ENCODE peak calls at places on chromosome 10, in five cellular contexts. One of them, this sample, is unnamed.
A peak's percentile ranks its signal among the peaks of the same experiment; 100 is the strongest.

GRCh38 chr10:128623776-128624175 is 497.6 kb upstream of the MKI67 start:
- DNase-seq in naive thymus-derived CD4-positive, alpha-beta T cell: no peak
- DNase-seq in CD4-positive, CD25-positive, alpha-beta regulatory T cell: no peak
- DNase-seq in iPS DF 6.9: no peak
- DNase-seq in K562: no peak
- DNase-seq in this sample: no peak

GRCh38 chr10:32244011-32244410 is 102.9 kb downstream of the EPC1 start:
- DNase-seq in naive thymus-derived CD4-positive, alpha-beta T cell: no peak
- DNase-seq in CD4-positive, CD25-positive, alpha-beta regulatory T cell: no peak
- DNase-seq in iPS DF 6.9: no peak
- DNase-seq in K562: no peak
- DNase-seq in this sample: no peak

GRCh38 chr10:32556996-32557395 is 111.1 kb downstream of the CCDC7 start:
- DNase-seq in naive thymus-derived CD4-positive, alpha-beta T cell: no peak
- DNase-seq in CD4-positive, CD25-positive, alpha-beta regulatory T cell: no peak
- DNase-seq in iPS DF 6.9: no peak
- DNase-seq in K562: no peak
- DNase-seq in this sample: no peak

GRCh38 chr10:71483871-71484270 is 87.2 kb downstream of the CDH23 start:
- DNase-seq in naive thymus-derived CD4-positive, alpha-beta T cell: no peak
- DNase-seq in CD4-positive, CD25-positive, alpha-beta regulatory T cell: no peak
- DNase-seq in iPS DF 6.9: no peak
- DNase-seq in K562: no peak
- DNase-seq in this sample: no peak

GRCh38 chr10:66353422-66353821 is 572.4 kb upstream of the LRRTM3 start:
- DNase-seq in naive thymus-derived CD4-positive, alpha-beta T cell: no peak
- DNase-seq in CD4-positive, CD25-positive, alpha-beta regulatory T cell: no peak
- DNase-seq in iPS DF 6.9: no peak
- DNase-seq in K562: no peak
- DNase-seq in this sample: no peak

GRCh38 chr10:126468876-126469643 is 80.8 kb upstream of the ADAM12 start:
- DNase-seq in naive thymus-derived CD4-positive, alpha-beta T cell: no peak
- DNase-seq in CD4-positive, CD25-positive, alpha-beta regulatory T cell: peak; percentile 48
- DNase-seq in iPS DF 6.9: no peak
- DNase-seq in K562: no peak
- DNase-seq in this sample: no peak

GRCh38 chr10:44689368-44689767 is 221.8 kb upstream of the TMEM72 start:
- DNase-seq in naive thymus-derived CD4-positive, alpha-beta T cell: no peak
- DNase-seq in CD4-positive, CD25-positive, alpha-beta regulatory T cell: no peak
- DNase-seq in iPS DF 6.9: peak; percentile 11
- DNase-seq in K562: no peak
- DNase-seq in this sample: no peak

GRCh38 chr10:119006451-119007210 is 22.9 kb upstream of the NANOS1 start:
- DNase-seq in naive thymus-derived CD4-positive, alpha-beta T cell: no peak
- DNase-seq in CD4-positive, CD25-positive, alpha-beta regulatory T cell: no peak
- DNase-seq in iPS DF 6.9: no peak
- DNase-seq in K562: no peak
- DNase-seq in this sample: peak; percentile 38

GRCh38 chr10:120995768-120996167 is 144.6 kb downstream of the WDR11 start:
- DNase-seq in naive thymus-derived CD4-positive, alpha-beta T cell: no peak
- DNase-seq in CD4-positive, CD25-positive, alpha-beta regulatory T cell: no peak
- DNase-seq in iPS DF 6.9: no peak
- DNase-seq in K562: no peak
- DNase-seq in this sample: no peak

GRCh38 chr10:132186488-132187413 is at the start of gene DPYSL4:
- DNase-seq in naive thymus-derived CD4-positive, alpha-beta T cell: peak; percentile 62
- DNase-seq in CD4-positive, CD25-positive, alpha-beta regulatory T cell: no peak
- DNase-seq in iPS DF 6.9: no peak
- DNase-seq in K562: peak; percentile 95
- DNase-seq in this sample: no peak

GRCh38 chr10:52571516-52572182 is 200.9 kb downstream of the MBL2 start:
- DNase-seq in naive thymus-derived CD4-positive, alpha-beta T cell: no peak
- DNase-seq in CD4-positive, CD25-positive, alpha-beta regulatory T cell: no peak
- DNase-seq in iPS DF 6.9: no peak
- DNase-seq in K562: no peak
- DNase-seq in this sample: no peak

GRCh38 chr10:7320072-7320471 is 90.8 kb downstream of the SFMBT2 start:
- DNase-seq in naive thymus-derived CD4-positive, alpha-beta T cell: no peak
- DNase-seq in CD4-positive, CD25-positive, alpha-beta regulatory T cell: no peak
- DNase-seq in iPS DF 6.9: no peak
- DNase-seq in K562: no peak
- DNase-seq in this sample: no peak

GRCh38 chr10:128125416-128125943 is 743 bp downstream of the MKI67 start:
- DNase-seq in naive thymus-derived CD4-positive, alpha-beta T cell: no peak
- DNase-seq in CD4-positive, CD25-positive, alpha-beta regulatory T cell: peak; percentile 34
- DNase-seq in iPS DF 6.9: no peak
- DNase-seq in K562: no peak
- DNase-seq in this sample: no peak

GRCh38 chr10:88186335-88186734 is 322.9 kb downstream of the PTEN start:
- DNase-seq in naive thymus-derived CD4-positive, alpha-beta T cell: no peak
- DNase-seq in CD4-positive, CD25-positive, alpha-beta regulatory T cell: no peak
- DNase-seq in iPS DF 6.9: no peak
- DNase-seq in K562: no peak
- DNase-seq in this sample: no peak

GRCh38 chr10:70785190-70785589 is at the start of gene TBATA:
- DNase-seq in naive thymus-derived CD4-positive, alpha-beta T cell: no peak
- DNase-seq in CD4-positive, CD25-positive, alpha-beta regulatory T cell: no peak
- DNase-seq in iPS DF 6.9: no peak
- DNase-seq in K562: no peak
- DNase-seq in this sample: no peak

GRCh38 chr10:104690081-104690480 is 49.0 kb downstream of the SORCS3 start:
- DNase-seq in naive thymus-derived CD4-positive, alpha-beta T cell: no peak
- DNase-seq in CD4-positive, CD25-positive, alpha-beta regulatory T cell: no peak
- DNase-seq in iPS DF 6.9: no peak
- DNase-seq in K562: no peak
- DNase-seq in this sample: no peak

GRCh38 chr10:10871312-10871711 is 146.4 kb upstream of the CELF2 start:
- DNase-seq in naive thymus-derived CD4-positive, alpha-beta T cell: no peak
- DNase-seq in CD4-positive, CD25-positive, alpha-beta regulatory T cell: no peak
- DNase-seq in iPS DF 6.9: no peak
- DNase-seq in K562: no peak
- DNase-seq in this sample: peak; percentile 31

GRCh38 chr10:90912854-90913479 is 7.9 kb downstream of the ANKRD1 start:
- DNase-seq in naive thymus-derived CD4-positive, alpha-beta T cell: no peak
- DNase-seq in CD4-positive, CD25-positive, alpha-beta regulatory T cell: no peak
- DNase-seq in iPS DF 6.9: no peak
- DNase-seq in K562: no peak
- DNase-seq in this sample: no peak
- H3K27ac ChIP-seq in naive thymus-derived CD4-positive, alpha-beta T cell: no peak overlapping the region
- H3K27ac ChIP-seq in CD4-positive, CD25-positive, alpha-beta regulatory T cell: no peak overlapping the region
- H3K27ac ChIP-seq in iPS DF 6.9: no peak overlapping the region
- H3K27ac ChIP-seq in K562: no peak overlapping the region
- H3K27ac ChIP-seq in this sample: no peak overlapping the region

GRCh38 chr10:3224241-3224640 is 51.7 kb upstream of the PITRM1 start:
- DNase-seq in naive thymus-derived CD4-positive, alpha-beta T cell: no peak
- DNase-seq in CD4-positive, CD25-positive, alpha-beta regulatory T cell: no peak
- DNase-seq in iPS DF 6.9: no peak
- DNase-seq in K562: no peak
- DNase-seq in this sample: no peak

GRCh38 chr10:3229815-3230214 is 57.2 kb upstream of the PITRM1 start:
- DNase-seq in naive thymus-derived CD4-positive, alpha-beta T cell: no peak
- DNase-seq in CD4-positive, CD25-positive, alpha-beta regulatory T cell: no peak
- DNase-seq in iPS DF 6.9: no peak
- DNase-seq in K562: no peak
- DNase-seq in this sample: no peak

GRCh38 chr10:3228610-3228945 is 56.0 kb upstream of the PITRM1 start:
- DNase-seq in naive thymus-derived CD4-positive, alpha-beta T cell: no peak
- DNase-seq in CD4-positive, CD25-positive, alpha-beta regulatory T cell: no peak
- DNase-seq in iPS DF 6.9: no peak
- DNase-seq in K562: no peak
- DNase-seq in this sample: no peak

GRCh38 chr10:3225589-3225988 is 53.0 kb upstream of the PITRM1 start:
- DNase-seq in naive thymus-derived CD4-positive, alpha-beta T cell: no peak
- DNase-seq in CD4-positive, CD25-positive, alpha-beta regulatory T cell: no peak
- DNase-seq in iPS DF 6.9: no peak
- DNase-seq in K562: no peak
- DNase-seq in this sample: no peak

GRCh38 chr10:3226960-3227724 is 54.6 kb upstream of the PITRM1 start:
- DNase-seq in naive thymus-derived CD4-positive, alpha-beta T cell: no peak
- DNase-seq in CD4-positive, CD25-positive, alpha-beta regulatory T cell: no peak
- DNase-seq in iPS DF 6.9: no peak
- DNase-seq in K562: no peak
- DNase-seq in this sample: no peak
- H3K4me1 ChIP-seq in naive thymus-derived CD4-positive, alpha-beta T cell: peaks cover 25% of the 10 kb centered on the region
- H3K4me1 ChIP-seq in CD4-positive, CD25-positive, alpha-beta regulatory T cell: peaks cover 9% of the 10 kb centered on the region
- H3K4me1 ChIP-seq in iPS DF 6.9: no peaks in the 10 kb centered on the region
- H3K4me1 ChIP-seq in K562: no peaks in the 10 kb centered on the region
- H3K4me1 ChIP-seq in this sample: peaks cover 11% of the 10 kb centered on the region

GRCh38 chr10:110528224-110528997 is 30.7 kb downstream of the DUSP5 start:
- DNase-seq in naive thymus-derived CD4-positive, alpha-beta T cell: no peak
- DNase-seq in CD4-positive, CD25-positive, alpha-beta regulatory T cell: no peak
- DNase-seq in iPS DF 6.9: no peak
- DNase-seq in K562: no peak
- DNase-seq in this sample: no peak

GRCh38 chr10:110527731-110528171 is 30.0 kb downstream of the DUSP5 start:
- DNase-seq in naive thymus-derived CD4-positive, alpha-beta T cell: no peak
- DNase-seq in CD4-positive, CD25-positive, alpha-beta regulatory T cell: no peak
- DNase-seq in iPS DF 6.9: no peak
- DNase-seq in K562: no peak
- DNase-seq in this sample: no peak

GRCh38 chr10:110531687-110532086 is 34.0 kb downstream of the DUSP5 start:
- DNase-seq in naive thymus-derived CD4-positive, alpha-beta T cell: no peak
- DNase-seq in CD4-positive, CD25-positive, alpha-beta regulatory T cell: no peak
- DNase-seq in iPS DF 6.9: no peak
- DNase-seq in K562: no peak
- DNase-seq in this sample: no peak

GRCh38 chr10:110529596-110530011 is 31.9 kb downstream of the DUSP5 start:
- DNase-seq in naive thymus-derived CD4-positive, alpha-beta T cell: no peak
- DNase-seq in CD4-positive, CD25-positive, alpha-beta regulatory T cell: no peak
- DNase-seq in iPS DF 6.9: no peak
- DNase-seq in K562: no peak
- DNase-seq in this sample: no peak

GRCh38 chr10:110530131-110530831 is 32.6 kb downstream of the DUSP5 start:
- DNase-seq in naive thymus-derived CD4-positive, alpha-beta T cell: no peak
- DNase-seq in CD4-positive, CD25-positive, alpha-beta regulatory T cell: no peak
- DNase-seq in iPS DF 6.9: no peak
- DNase-seq in K562: no peak
- DNase-seq in this sample: peak; percentile 72
- H3K27ac ChIP-seq in naive thymus-derived CD4-positive, alpha-beta T cell: no peak overlapping the region
- H3K27ac ChIP-seq in CD4-positive, CD25-positive, alpha-beta regulatory T cell: no peak overlapping the region
- H3K27ac ChIP-seq in iPS DF 6.9: no peak overlapping the region
- H3K27ac ChIP-seq in K562: no peak overlapping the region
- H3K27ac ChIP-seq in this sample: peak overlapping the region; percentile 29

DNA sequence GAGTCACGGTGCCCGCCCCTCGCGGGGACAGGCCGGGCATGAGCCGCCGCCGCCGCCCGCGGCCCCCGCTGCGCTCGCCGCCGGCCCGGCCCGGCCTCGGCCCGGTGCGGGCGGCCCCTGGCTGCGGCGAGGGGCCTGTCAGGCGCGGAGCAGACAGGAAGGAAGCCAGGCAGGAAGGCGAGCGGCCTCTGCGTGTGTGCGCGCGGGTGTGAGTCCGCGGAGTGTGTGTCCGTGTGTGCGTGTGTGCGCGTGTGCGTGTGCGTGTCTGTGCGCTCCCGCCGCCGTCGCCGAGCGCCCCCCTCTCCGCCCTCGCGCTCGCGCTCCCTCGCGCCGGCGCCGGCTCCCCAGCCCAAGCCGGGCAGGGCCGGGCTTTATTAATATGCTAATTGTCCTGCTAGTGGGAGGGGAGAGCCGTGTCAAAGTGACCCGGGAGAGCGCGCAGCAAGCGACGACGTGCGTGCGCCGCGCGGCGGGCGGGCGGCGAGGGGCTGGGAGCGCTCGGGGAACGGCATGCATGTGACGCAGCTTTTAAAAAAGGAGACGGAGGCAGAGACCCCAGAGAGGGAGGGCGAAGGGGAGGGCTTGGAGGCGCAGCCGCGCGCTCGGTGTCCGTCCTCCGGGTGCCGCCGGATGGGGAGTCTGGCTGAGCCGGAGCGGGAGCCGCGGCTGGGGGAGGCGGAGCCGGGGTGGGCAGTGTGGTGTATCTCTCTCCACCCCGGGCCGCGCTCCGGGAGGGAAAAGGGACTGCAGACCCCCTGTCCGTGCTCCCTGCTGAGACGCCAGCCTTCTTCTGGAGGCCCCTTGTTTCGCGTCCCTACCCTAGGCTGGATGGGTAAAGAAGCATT is at the start of gene LDB1:
- DNase-seq in naive thymus-derived CD4-positive, alpha-beta T cell: peak; percentile 67
- DNase-seq in CD4-positive, CD25-positive, alpha-beta regulatory T cell: peak; percentile 77
- DNase-seq in iPS DF 6.9: no peak
- DNase-seq in K562: peak; percentile 68
- DNase-seq in this sample: peak; percentile 90
- H3K4me1 ChIP-seq in naive thymus-derived CD4-positive, alpha-beta T cell: peaks cover 43% of the 10 kb centered on the region
- H3K4me1 ChIP-seq in CD4-positive, CD25-positive, alpha-beta regulatory T cell: peaks cover 57% of the 10 kb centered on the region
- H3K4me1 ChIP-seq in iPS DF 6.9: peaks cover 23% of the 10 kb centered on the region
- H3K4me1 ChIP-seq in K562: peaks cover 48% of the 10 kb centered on the region
- H3K4me1 ChIP-seq in this sample: peaks cover 32% of the 10 kb centered on the region

This sample was measured in SJCRH30.